ENCODE peak calls at places on chromosomes 2 and 18, in ten cellular contexts. I is thoracic aorta, O is cardiac muscle cell, W is ovary, G is PC-9, J is caudate nucleus, B is tibial artery, T is lower lobe of right lung, L is astrocyte, K is left lung. C is an unnamed sample.
A peak's percentile ranks its signal among the peaks of the same experiment; 100 is the strongest.

GRCh38 chr2:97669448-97669847 is at the start of gene C2orf92:
- DNase-seq in I (no peak), O (no peak), W (no peak), G (no peak), J (no peak), B (no peak), T (no peak), L (no peak), K (no peak), C (no peak)

GRCh38 chr18:10044054-10044453 is 130.2 kb downstream of the VAPA start:
- DNase-seq in I (no peak), O (no peak), W (no peak), G (no peak), J (no peak), B (no peak), T (no peak), L (no peak), K (no peak), C (no peak)

GRCh38 chr2:137857871-137858270 is 106.4 kb upstream of the HNMT start:
- DNase-seq in I (no peak), O (no peak), W (no peak), G (peak; percentile 17), J (no peak), B (no peak), T (no peak), L (no peak), K (no peak), C (no peak)

GRCh38 chr18:55539240-55539639 is 48.8 kb downstream of the TCF4 start:
- DNase-seq in I (no peak), O (no peak), W (no peak), G (no peak), J (no peak), B (no peak), T (no peak), L (peak; percentile 76), K (no peak), C (no peak)

GRCh38 chr2:142562900-142563299 is 314.6 kb upstream of the KYNU start:
- DNase-seq in I (no peak), O (no peak), W (no peak), G (no peak), J (no peak), B (no peak), T (no peak), L (no peak), K (peak; percentile 63), C (no peak)

GRCh38 chr2:177731384-177731783 is 338.8 kb downstream of the AGPS start:
- DNase-seq in I (no peak), O (no peak), W (no peak), G (no peak), J (no peak), B (no peak), T (no peak), L (no peak), K (no peak), C (no peak)

GRCh38 chr2:223835701-223836532 is 1.5 kb downstream of the AP1S3 start:
- DNase-seq in I (no peak), O (no peak), W (no peak), G (peak; percentile 76), J (no peak), B (no peak), T (peak; percentile 49), L (no peak), K (no peak), C (no peak)

GRCh38 chr2:238080518-238080917 is 19.6 kb upstream of the ESPNL start:
- DNase-seq in I (no peak), O (no peak), W (no peak), G (no peak), J (no peak), B (no peak), T (no peak), L (no peak), K (no peak), C (no peak)

GRCh38 chr2:151668737-151669136 is 65.5 kb downstream of the NEB start:
- DNase-seq in I (no peak), O (no peak), W (no peak), G (no peak), J (no peak), B (no peak), T (no peak), L (no peak), K (no peak), C (no peak)

GRCh38 chr2:118321436-118322100 is 233.3 kb downstream of the INSIG2 start:
- DNase-seq in I (no peak), O (no peak), W (no peak), G (peak; percentile 16), J (no peak), B (no peak), T (no peak), L (no peak), K (no peak), C (no peak)

GRCh38 chr2:54015809-54016703 is 45.3 kb upstream of the PSME4 start:
- DNase-seq in I (no peak), O (peak; percentile 53), W (no peak), G (no peak), J (no peak), B (no peak), T (no peak), L (peak; percentile 79), K (no peak), C (no peak)

GRCh38 chr18:48454146-48454796 is 45.1 kb upstream of the ZBTB7C start:
- DNase-seq in I (no peak), O (no peak), W (no peak), G (no peak), J (no peak), B (no peak), T (no peak), L (no peak), K (no peak), C (no peak)

GRCh38 chr2:240412211-240412830 is 23.1 kb upstream of the GPC1 start:
- DNase-seq in I (no peak), O (no peak), W (peak; percentile 14), G (no peak), J (no peak), B (peak; percentile 65), T (peak; percentile 39), L (no peak), K (peak; percentile 72), C (no peak)

GRCh38 chr18:35616664-35617423 is 35.3 kb downstream of the GALNT1 start:
- DNase-seq in I (no peak), O (peak; percentile 77), W (no peak), G (peak; percentile 48), J (no peak), B (no peak), T (peak; percentile 67), L (peak; percentile 95), K (peak; percentile 61), C (peak; percentile 58)

GRCh38 chr18:35618703-35619102 is 37.2 kb downstream of the GALNT1 start:
- DNase-seq in I (no peak), O (no peak), W (no peak), G (no peak), J (no peak), B (no peak), T (no peak), L (no peak), K (no peak), C (no peak)

GRCh38 chr18:35617865-35618264 is 36.3 kb downstream of the GALNT1 start:
- DNase-seq in I (no peak), O (no peak), W (no peak), G (no peak), J (no peak), B (no peak), T (no peak), L (no peak), K (no peak), C (no peak)

GRCh38 chr18:35618289-35618688 is 36.7 kb downstream of the GALNT1 start:
- DNase-seq in I (no peak), O (no peak), W (no peak), G (no peak), J (no peak), B (no peak), T (no peak), L (no peak), K (no peak), C (no peak)

DNA sequence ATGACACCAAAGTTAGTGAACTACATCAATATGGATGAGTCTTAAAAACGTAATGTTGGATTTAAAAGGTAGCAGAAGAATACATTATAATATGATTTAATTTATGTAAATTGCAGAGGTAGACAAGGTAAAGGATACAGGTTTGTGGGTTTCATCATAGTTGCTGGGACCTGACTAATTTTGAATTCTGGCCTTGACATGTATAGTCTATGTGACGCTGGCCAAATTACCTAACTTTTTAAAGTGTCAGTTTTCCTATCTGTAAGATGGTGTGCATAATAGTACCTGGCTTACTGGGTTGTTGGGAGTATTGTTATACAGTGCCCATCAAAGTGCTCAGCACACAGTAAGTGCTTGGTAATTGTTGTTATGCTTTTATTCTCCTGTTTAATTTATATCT is 34.5 kb downstream of the GALNT1 start:
- DNase-seq in I (no peak), O (no peak), W (no peak), G (no peak), J (no peak), B (no peak), T (no peak), L (no peak), K (no peak), C (no peak)
- H3K27ac ChIP-seq in I (no peak overlapping the region), O (peak overlapping the region; percentile 76), W (no peak overlapping the region), G (peak overlapping the region; percentile 48), J (no peak overlapping the region), B (no peak overlapping the region), T (no peak overlapping the region), L (peak overlapping the region; percentile 89), K (peak overlapping the region; percentile 84), C (no peak overlapping the region)

GRCh38 chr2:11224887-11225286 is 69.6 kb downstream of the SLC66A3 start:
- DNase-seq in I (no peak), O (no peak), W (no peak), G (no peak), J (no peak), B (no peak), T (no peak), L (no peak), K (no peak), C (no peak)
- H3K27ac ChIP-seq in I (no peak overlapping the region), O (no peak overlapping the region), W (no peak overlapping the region), G (no peak overlapping the region), J (no peak overlapping the region), B (no peak overlapping the region), T (no peak overlapping the region), L (no peak overlapping the region), K (no peak overlapping the region), C (no peak overlapping the region)

GRCh38 chr2:180196419-180196977 is 189.4 kb upstream of the CWC22 start:
- DNase-seq in I (no peak), O (no peak), W (no peak), G (no peak), J (no peak), B (no peak), T (no peak), L (no peak), K (no peak), C (no peak)
- H3K27ac ChIP-seq in I (no peak overlapping the region), O (no peak overlapping the region), W (no peak overlapping the region), G (no peak overlapping the region), J (no peak overlapping the region), B (no peak overlapping the region), T (no peak overlapping the region), L (no peak overlapping the region), K (no peak overlapping the region), C (no peak overlapping the region)

DNA sequence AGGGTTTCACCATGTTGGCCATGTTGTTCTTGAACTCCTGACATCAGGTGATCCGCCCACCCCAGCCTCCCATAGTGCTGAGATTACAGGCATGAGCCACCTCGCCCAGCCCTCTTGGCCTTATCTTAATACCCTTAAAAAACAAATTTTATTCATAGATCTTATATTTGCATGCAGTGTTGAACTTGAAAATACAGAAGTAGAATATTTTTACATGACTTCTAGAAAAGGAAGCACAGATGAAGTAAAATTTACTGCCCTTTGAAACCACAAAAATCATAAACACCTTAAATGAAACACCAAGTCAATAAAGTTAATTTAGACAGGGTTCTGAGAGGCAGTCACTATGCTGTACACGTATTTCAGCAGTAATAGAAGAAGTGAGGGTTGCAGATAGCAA is 145.7 kb downstream of the CERS6 start:
- DNase-seq in I (no peak), O (no peak), W (no peak), G (no peak), J (no peak), B (no peak), T (no peak), L (no peak), K (no peak), C (no peak)
- H3K27ac ChIP-seq in I (no peak overlapping the region), O (no peak overlapping the region), W (no peak overlapping the region), G (no peak overlapping the region), J (no peak overlapping the region), B (no peak overlapping the region), T (no peak overlapping the region), L (no peak overlapping the region), K (no peak overlapping the region), C (no peak overlapping the region)